ENCODE peak calls at places on chromosomes 7 and 10, in five cellular contexts. F, Z, E, S and X are unnamed samples.

GRCh38 chr7:158649279-158649678 is 55.3 kb downstream of the NCAPG2 start:
- DNase-seq in F (peak; percentile 22), Z (no peak), E (no peak), S (no peak), X (peak; percentile 42)

GRCh38 chr10:20142311-20142710 is 326.1 kb downstream of the PLXDC2 start:
- DNase-seq in F (no peak), Z (no peak), E (no peak), S (no peak), X (no peak)

GRCh38 chr7:28840515-28841125 is 117.5 kb downstream of the TRIL start:
- DNase-seq in F (no peak), Z (peak; percentile 7), E (no peak), S (no peak), X (no peak)

GRCh38 chr10:61140765-61141392 is 196.9 kb upstream of the RHOBTB1 start:
- DNase-seq in F (no peak), Z (peak; percentile 57), E (no peak), S (no peak), X (peak; percentile 3)

GRCh38 chr7:129986600-129986999 is 33.8 kb upstream of the UBE2H start:
- DNase-seq in F (no peak), Z (no peak), E (no peak), S (no peak), X (no peak)

GRCh38 chr10:99540673-99541531 is 8.2 kb downstream of the NKX2-3 start:
- DNase-seq in F (no peak), Z (no peak), E (no peak), S (peak; percentile 60), X (no peak)

GRCh38 chr10:124007773-124008145 is 85.6 kb downstream of the CHST15 start:
- DNase-seq in F (no peak), Z (no peak), E (no peak), S (no peak), X (no peak)

GRCh38 chr7:23811540-23811939 is 101.5 kb downstream of the STK31 start:
- DNase-seq in F (no peak), Z (peak; percentile 13), E (no peak), S (no peak), X (peak; percentile 5)

GRCh38 chr10:24465899-24466615 is 257.1 kb downstream of the KIAA1217 start:
- DNase-seq in F (no peak), Z (peak; percentile 77), E (no peak), S (peak; percentile 59), X (peak; percentile 28)
- TF ChIP-seq POLR2A in F (no peak), Z (no peak), E (no peak), S (peak; percentile 87), X (no peak)

GRCh38 chr7:134317434-134317833 is 704 bp upstream of the SLC35B4 start:
- DNase-seq in F (no peak), Z (no peak), E (no peak), S (no peak), X (no peak)

GRCh38 chr7:134313543-134313942 is 3.2 kb downstream of the SLC35B4 start:
- DNase-seq in F (no peak), Z (no peak), E (no peak), S (peak; percentile 19), X (no peak)

GRCh38 chr7:134315679-134316538 is 821 bp downstream of the SLC35B4 start:
- DNase-seq in F (no peak), Z (no peak), E (no peak), S (no peak), X (peak; percentile 22)

GRCh38 chr7:134318443-134318842 is 1.7 kb upstream of the SLC35B4 start:
- DNase-seq in F (no peak), Z (no peak), E (no peak), S (no peak), X (no peak)

DNA sequence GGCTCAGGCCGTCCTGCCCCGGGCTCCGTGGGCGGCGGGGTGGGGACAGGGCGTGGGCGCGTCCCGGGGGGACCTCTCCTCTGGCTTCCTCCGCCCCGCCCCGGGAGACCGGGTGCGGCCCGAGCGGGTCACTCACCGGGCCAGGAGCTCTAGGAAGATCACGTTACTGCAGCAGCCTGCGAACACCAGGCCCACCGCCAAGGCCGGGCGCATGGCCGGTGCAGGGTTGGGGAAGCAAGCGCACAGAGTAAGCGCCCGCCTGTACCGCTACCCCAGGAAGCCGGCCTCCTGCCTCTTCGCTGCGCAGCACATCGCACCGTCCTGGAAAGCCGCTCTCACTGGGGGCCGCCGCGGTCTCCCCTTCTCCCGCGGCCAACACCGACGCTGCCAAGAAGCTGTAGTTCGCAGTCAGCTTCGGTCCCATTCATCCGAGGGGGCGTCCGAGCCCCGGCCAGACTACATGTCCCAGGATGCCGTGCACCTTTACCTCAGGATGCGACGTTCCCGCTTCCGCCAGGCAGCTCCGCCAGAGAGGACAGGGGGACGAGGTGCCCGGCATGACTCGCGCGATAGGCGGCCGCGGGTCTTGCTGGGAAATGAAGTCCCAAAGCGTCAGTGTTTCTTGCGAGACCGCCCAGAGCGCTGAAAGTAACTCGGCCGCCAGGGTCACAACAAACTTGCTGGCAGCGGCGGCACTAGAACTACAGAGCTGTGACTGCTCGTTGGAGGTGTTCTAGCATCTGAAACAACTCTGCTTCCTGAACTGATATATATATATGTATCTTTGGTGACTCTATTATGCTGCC is at the start of gene SLC35B4:
- DNase-seq in F (peak; percentile 95), Z (peak; percentile 91), E (peak; percentile 93), S (peak; percentile 97), X (peak; percentile 94)
- TF ChIP-seq POLR2A in F (no peak), Z (peak; percentile 74), E (no peak), S (peak; percentile 43), X (peak; percentile 45)

GRCh38 chr7:56040691-56041090 is 10.6 kb downstream of the PSPH start:
- DNase-seq in F (no peak), Z (no peak), E (no peak), S (no peak), X (no peak)
- TF ChIP-seq POLR2A in F (no peak), Z (no peak), E (no peak), S (no peak), X (no peak)

DNA sequence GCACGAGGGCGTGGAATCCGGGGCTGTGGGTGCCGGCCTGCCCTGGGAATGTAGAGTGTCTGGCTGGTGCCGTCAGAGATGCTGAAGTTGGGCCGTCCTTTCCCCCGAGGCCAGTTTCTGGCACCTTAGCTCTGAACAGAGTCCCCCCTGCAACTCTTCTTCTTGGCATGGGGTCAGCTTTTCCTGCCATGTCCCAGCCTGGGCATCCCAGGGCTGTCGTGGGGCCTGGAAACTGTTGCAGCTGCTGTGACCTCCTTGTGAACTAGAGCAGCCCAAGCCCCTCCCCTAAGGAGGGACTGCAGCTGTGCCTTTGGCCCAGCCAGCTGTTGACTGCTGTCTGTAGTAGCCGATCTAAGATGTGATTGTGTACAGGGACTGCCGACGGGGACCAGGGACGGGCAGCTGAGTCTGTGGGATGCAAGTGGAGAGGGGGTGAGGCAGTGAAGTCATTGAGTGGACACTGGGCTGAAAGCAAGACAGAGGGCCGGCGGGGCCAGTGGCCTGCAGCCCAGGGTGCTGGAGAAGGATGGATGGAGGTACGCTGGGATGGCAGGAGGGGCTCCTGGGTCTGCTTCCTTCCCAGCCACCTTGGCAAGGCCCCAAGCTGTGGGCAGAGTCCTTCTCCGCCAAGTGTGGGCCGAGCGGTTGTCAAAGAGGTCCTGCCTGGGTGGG is 35.7 kb downstream of the GBX1 start:
- DNase-seq in F (no peak), Z (no peak), E (no peak), S (no peak), X (no peak)
- TF ChIP-seq POLR2A in F (no peak), Z (no peak), E (no peak), S (no peak), X (no peak)

DNA sequence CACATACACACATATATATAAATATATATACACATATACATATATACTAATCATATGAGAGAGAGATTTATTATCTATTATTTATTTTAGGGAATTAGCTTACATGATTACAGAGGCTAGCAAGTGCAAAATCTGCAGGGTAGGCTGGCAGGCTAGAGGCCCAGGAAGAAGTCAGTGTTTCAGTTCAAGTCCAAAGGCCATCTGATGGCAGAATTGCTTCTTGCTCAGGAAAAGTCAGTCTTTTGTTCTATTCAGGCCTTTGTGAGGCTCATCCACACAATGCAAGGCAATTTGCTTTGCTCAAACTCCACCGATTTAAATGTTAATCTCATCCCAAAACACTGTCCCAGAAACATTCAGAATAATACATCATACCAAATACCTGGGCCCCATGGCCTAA is 2.6 kb upstream of the C10orf120 start:
- DNase-seq in F (no peak), Z (no peak), E (no peak), S (no peak), X (no peak)
- TF ChIP-seq POLR2A in F (no peak), Z (no peak), E (no peak), S (no peak), X (no peak)